ENCODE peak calls at places on chromosome 3, in nine cellular contexts. K, P, C, L, V, Z, H, O and S are unnamed samples.

GRCh38 chr3:96631050-96631449 is 183.3 kb upstream of the EPHA6 start:
- DNase-seq in C (no peak), V (no peak), Z (no peak), H (no peak), K (no peak), P (no peak), O (no peak), L (no peak), S (no peak)

GRCh38 chr3:60737633-60738399 is 513.4 kb downstream of the FHIT start:
- DNase-seq in H (no peak), L (no peak), Z (no peak), P (no peak), V (no peak), O (no peak), C (no peak), K (no peak), S (no peak)

GRCh38 chr3:194552327-194552949 is 65.6 kb upstream of the ATP13A3 start:
- DNase-seq in P (no peak), V (no peak), C (no peak), O (no peak), K (no peak), Z (no peak), H (no peak), L (no peak), S (no peak)

GRCh38 chr3:100226712-100227429 is 33.9 kb upstream of the TBC1D23 start:
- DNase-seq in P (no peak), C (no peak), O (no peak), K (no peak), L (peak), H (no peak), V (no peak), Z (no peak), S (no peak)

GRCh38 chr3:182895513-182896112 is 84.7 kb downstream of the DCUN1D1 start:
- DNase-seq in O (no peak), P (no peak), H (no peak), V (no peak), K (peak), Z (no peak), L (no peak), C (no peak), S (no peak)

GRCh38 chr3:171374661-171375285 is 85.4 kb downstream of the TNIK start:
- DNase-seq in K (no peak), H (no peak), O (no peak), P (no peak), L (peak), Z (no peak), C (no peak), V (no peak), S (no peak)

GRCh38 chr3:143294183-143294582 is 174.6 kb downstream of the CHST2 start:
- DNase-seq in C (no peak), Z (no peak), H (no peak), P (no peak), L (no peak), V (no peak), K (no peak), O (no peak), S (no peak)

GRCh38 chr3:55160241-55160877 is 232.5 kb upstream of the LRTM1 start:
- DNase-seq in L (peak), K (no peak), H (peak), O (peak), V (peak), C (no peak), P (peak), Z (no peak), S (no peak)

GRCh38 chr3:150635076-150635475 is 32.0 kb downstream of the SELENOT start:
- DNase-seq in P (no peak), Z (no peak), V (no peak), L (no peak), C (no peak), K (no peak), O (no peak), H (no peak), S (no peak)

GRCh38 chr3:197298858-197299854 is 744 bp upstream of the DLG1 start:
- DNase-seq in Z (peak), V (peak), O (no peak), K (peak), H (peak), P (peak), L (peak), C (peak), S (no peak)

GRCh38 chr3:132625613-132626012 is 28.5 kb downstream of the ACKR4 start:
- DNase-seq in V (peak), H (no peak), K (no peak), O (no peak), P (no peak), C (no peak), L (no peak), Z (no peak), S (no peak)

GRCh38 chr3:171936231-171936841 is 93.2 kb downstream of the TMEM212 start:
- DNase-seq in H (no peak), O (no peak), Z (no peak), C (peak), K (no peak), L (peak), V (no peak), P (no peak), S (no peak)

GRCh38 chr3:186974824-186975281 is 44.5 kb downstream of the ST6GAL1 start:
- DNase-seq in Z (no peak), O (no peak), K (no peak), C (no peak), H (no peak), V (no peak), L (no peak), P (no peak), S (no peak)

GRCh38 chr3:168289480-168289879 is 193.8 kb upstream of the GOLIM4 start:
- DNase-seq in H (no peak), O (no peak), V (no peak), Z (no peak), P (no peak), L (no peak), K (no peak), C (no peak), S (no peak)

GRCh38 chr3:152827313-152827712 is 7.6 kb upstream of the P2RY1 start:
- DNase-seq in C (no peak), V (no peak), O (no peak), Z (no peak), H (no peak), P (no peak), K (no peak), L (no peak), S (no peak)

GRCh38 chr3:147757919-147758318 is 348.8 kb downstream of the ZIC1 start:
- DNase-seq in L (no peak), Z (no peak), P (no peak), O (no peak), H (no peak), C (no peak), K (no peak), V (no peak), S (no peak)

GRCh38 chr3:185930393-185931107 is 7.3 kb downstream of the TRA2B start:
- DNase-seq in P (no peak), K (no peak), O (no peak), V (no peak), H (no peak), C (no peak), Z (no peak), L (peak), S (no peak)

GRCh38 chr3:117706037-117706436 is 996.5 kb downstream of the TUSC7 start:
- DNase-seq in L (peak), H (no peak), P (no peak), O (no peak), K (no peak), Z (no peak), V (no peak), C (peak), S (no peak)

GRCh38 chr3:139439278-139439677 is 37.0 kb downstream of the RBP2 start:
- DNase-seq in K (no peak), P (no peak), V (no peak), C (no peak), O (no peak), Z (no peak), H (no peak), L (no peak), S (no peak)

GRCh38 chr3:183654727-183655126 is 19.3 kb downstream of the KLHL24 start:
- DNase-seq in L (no peak), C (no peak), P (no peak), O (no peak), V (no peak), K (no peak), Z (no peak), H (no peak), S (no peak)

GRCh38 chr3:65597225-65597951 is 441.3 kb downstream of the MAGI1 start:
- DNase-seq in K (peak), L (peak), Z (peak), O (no peak), H (peak), P (no peak), C (no peak), V (no peak), S (no peak)

GRCh38 chr3:27880969-27881892 is 159.1 kb upstream of the EOMES start:
- DNase-seq in Z (no peak), H (no peak), C (no peak), P (peak), K (no peak), O (no peak), V (no peak), L (no peak), S (no peak)

GRCh38 chr3:188529228-188529627 is 375.3 kb downstream of the LPP start:
- DNase-seq in V (no peak), C (no peak), P (no peak), L (peak), H (no peak), O (no peak), Z (no peak), K (no peak), S (no peak)

GRCh38 chr3:121488628-121489027 is 57.2 kb downstream of the POLQ start:
- DNase-seq in O (no peak), V (no peak), C (peak), P (no peak), H (no peak), L (no peak), Z (peak), K (no peak), S (no peak)

GRCh38 chr3:141277451-141277850 is 45.8 kb downstream of the PXYLP1 start:
- DNase-seq in L (no peak), V (no peak), H (no peak), P (no peak), O (no peak), K (no peak), Z (no peak), C (no peak), S (no peak)

GRCh38 chr3:127817331-127817821 is 4.9 kb downstream of the MGLL start:
- DNase-seq in H (no peak), O (no peak), C (peak), K (no peak), P (no peak), V (no peak), Z (no peak), L (peak), S (no peak)

GRCh38 chr3:112489674-112490479 is 9.4 kb downstream of the BTLA start:
- DNase-seq in H (no peak), L (no peak), O (no peak), P (no peak), K (no peak), C (no peak), V (no peak), Z (no peak), S (no peak)

GRCh38 chr3:96491023-96491422 is 323.4 kb upstream of the EPHA6 start:
- DNase-seq in P (no peak), K (no peak), O (no peak), V (no peak), C (no peak), L (no peak), H (no peak), Z (no peak), S (no peak)

GRCh38 chr3:152109038-152109437 is 159.7 kb upstream of the MBNL1 start:
- DNase-seq in H (no peak), K (no peak), L (no peak), O (no peak), P (no peak), C (no peak), Z (peak), V (no peak), S (no peak)

GRCh38 chr3:64174328-64174727 is 50.9 kb downstream of the PRICKLE2 start:
- DNase-seq in H (no peak), C (no peak), L (no peak), O (no peak), V (no peak), Z (no peak), K (no peak), P (no peak), S (no peak)

GRCh38 chr3:146326875-146327543 is 76.1 kb upstream of the PLSCR4 start:
- DNase-seq in V (peak), K (no peak), L (peak), Z (peak), C (peak), H (no peak), P (no peak), O (no peak), S (no peak)

GRCh38 chr3:79341961-79342360 is 425.8 kb downstream of the ROBO1 start:
- DNase-seq in C (no peak), L (no peak), K (no peak), Z (no peak), O (no peak), P (no peak), H (no peak), V (no peak), S (no peak)

DNA sequence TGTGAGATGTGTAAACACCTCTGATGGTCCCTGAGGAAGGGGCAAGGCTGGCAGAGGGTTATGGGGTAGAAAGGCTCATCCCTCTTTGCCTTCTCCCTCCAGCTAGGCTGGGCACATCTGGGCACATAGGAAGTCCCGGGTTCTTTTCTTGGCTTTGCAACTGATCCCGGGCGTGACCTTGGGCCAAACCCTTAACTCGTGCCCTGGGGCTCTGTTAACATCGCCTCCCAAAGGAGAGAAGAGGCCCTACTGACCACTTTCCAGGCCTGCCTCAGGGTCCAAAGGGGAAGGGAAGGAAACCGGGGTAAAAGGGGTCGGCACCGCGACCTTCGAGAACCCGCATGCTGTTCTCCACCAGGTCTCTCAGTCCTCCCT is 549 bp downstream of the C3orf18 start:
- DNase-seq in Z (no peak), L (no peak), P (no peak), K (no peak), O (no peak), H (no peak), C (no peak), V (no peak), S (no peak)
- TF ChIP-seq CTCF in Z (no peak), L (no peak), P (no peak), K (no peak), O (no peak), H (no peak), C (no peak), V (no peak), S (no peak)

GRCh38 chr3:81643721-81644120 is 117.7 kb downstream of the GBE1 start:
- DNase-seq in O (no peak), Z (peak), H (no peak), C (peak), P (no peak), K (peak), V (no peak), L (peak), S (no peak)
- TF ChIP-seq CTCF in O (peak), Z (peak), H (no peak), C (no peak), P (peak), K (no peak), V (peak), L (peak), S (no peak)

GRCh38 chr3:44883213-44883955 is 9.0 kb downstream of the TGM4 start:
- DNase-seq in V (no peak), C (no peak), L (no peak), P (no peak), K (no peak), O (no peak), H (no peak), Z (peak), S (no peak)
- TF ChIP-seq CTCF in V (peak), C (no peak), L (no peak), P (no peak), K (no peak), O (no peak), H (no peak), Z (peak), S (no peak)

GRCh38 chr3:37813403-37813802 is 48.3 kb upstream of the CTDSPL start:
- DNase-seq in O (no peak), H (no peak), C (no peak), K (no peak), P (no peak), L (no peak), Z (no peak), V (no peak), S (no peak)

GRCh38 chr3:37812497-37812896 is 49.2 kb upstream of the CTDSPL start:
- DNase-seq in C (no peak), O (no peak), K (no peak), L (no peak), Z (no peak), P (peak), H (no peak), V (no peak), S (no peak)

GRCh38 chr3:37811625-37812356 is 49.9 kb upstream of the CTDSPL start:
- DNase-seq in K (no peak), C (no peak), P (no peak), O (no peak), H (no peak), Z (no peak), L (no peak), V (no peak), S (no peak)

GRCh38 chr3:37816271-37816670 is 45.4 kb upstream of the CTDSPL start:
- DNase-seq in V (no peak), L (peak), Z (no peak), P (no peak), K (no peak), H (no peak), C (no peak), O (no peak), S (no peak)

GRCh38 chr3:37814547-37814946 is 47.1 kb upstream of the CTDSPL start:
- DNase-seq in L (no peak), V (peak), K (no peak), P (no peak), Z (peak), O (no peak), C (peak), H (no peak), S (no peak)
- TF ChIP-seq CTCF in L (peak), V (peak), K (peak), P (peak), Z (peak), O (peak), C (peak), H (no peak), S (no peak)

DNA sequence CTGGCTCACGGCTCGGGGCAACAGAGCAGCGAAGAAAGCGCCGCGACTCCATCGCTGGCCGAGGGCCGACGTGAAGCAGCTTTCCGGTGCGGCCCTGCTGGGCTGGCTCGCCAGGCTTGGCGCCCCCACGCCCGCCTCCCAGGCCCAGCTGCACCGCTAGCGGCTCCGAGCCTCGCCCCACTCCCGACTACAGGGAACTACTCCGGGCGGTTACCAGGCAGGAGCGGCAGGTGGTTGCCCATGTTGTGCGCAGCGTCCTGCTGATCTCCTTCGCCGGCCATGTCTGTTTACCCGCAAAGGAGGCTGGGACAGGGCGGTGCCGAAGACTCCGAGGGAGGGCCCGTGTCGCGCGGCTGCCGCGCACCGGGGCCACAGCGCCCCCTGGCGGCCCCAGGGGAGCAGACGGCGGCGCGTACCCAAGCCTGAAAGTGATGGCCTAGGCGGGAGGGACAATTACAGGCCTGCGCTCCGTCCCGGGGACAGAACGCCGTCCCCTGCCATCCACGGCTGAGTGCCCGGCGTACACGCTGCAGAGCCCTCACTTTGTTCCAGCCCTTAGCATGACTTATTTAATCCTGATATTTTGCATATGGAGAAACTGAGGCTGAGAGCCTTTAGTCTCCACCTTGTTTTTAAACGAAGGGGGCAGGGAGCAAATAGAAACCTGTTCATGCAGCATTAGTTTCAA is at the start of gene CRBN:
- DNase-seq in Z (peak), C (peak), K (peak), H (peak), L (peak), V (peak), P (peak), O (peak), S (peak)
- TF ChIP-seq CTCF in Z (peak), C (peak), K (peak), H (peak), L (peak), V (peak), P (peak), O (peak), S (peak)